ENCODE peak calls at places on chromosomes 7 and 10, in eight cellular contexts. One of them, this sample, is unnamed.

GRCh38 chr7:103695496-103695895 is 249.5 kb upstream of the SLC26A5 start:
- DNase-seq in uterus: no peak
- DNase-seq in fibroblast of mammary gland: no peak
- DNase-seq in HFF-Myc: no peak
- DNase-seq in hepatocyte: no peak
- DNase-seq in fibroblast of pulmonary artery: no peak
- DNase-seq in lower leg skin: no peak
- DNase-seq in neural crest cell: no peak
- DNase-seq in this sample: no peak

GRCh38 chr10:92110039-92110794 is 180.7 kb downstream of the CPEB3 start:
- DNase-seq in uterus: no peak
- DNase-seq in fibroblast of mammary gland: peak
- DNase-seq in HFF-Myc: no peak
- DNase-seq in hepatocyte: no peak
- DNase-seq in fibroblast of pulmonary artery: peak
- DNase-seq in lower leg skin: no peak
- DNase-seq in neural crest cell: no peak
- DNase-seq in this sample: no peak

GRCh38 chr7:133309333-133309732 is 56.5 kb downstream of the EXOC4 start:
- DNase-seq in uterus: no peak
- DNase-seq in fibroblast of mammary gland: no peak
- DNase-seq in HFF-Myc: no peak
- DNase-seq in hepatocyte: no peak
- DNase-seq in fibroblast of pulmonary artery: no peak
- DNase-seq in lower leg skin: no peak
- DNase-seq in neural crest cell: no peak
- DNase-seq in this sample: no peak

GRCh38 chr10:95247200-95247880 is 43.5 kb downstream of the PDLIM1 start:
- DNase-seq in uterus: no peak
- DNase-seq in fibroblast of mammary gland: peak
- DNase-seq in HFF-Myc: peak
- DNase-seq in hepatocyte: no peak
- DNase-seq in fibroblast of pulmonary artery: peak
- DNase-seq in lower leg skin: peak
- DNase-seq in neural crest cell: no peak
- DNase-seq in this sample: no peak

GRCh38 chr7:44541028-44541869 is at the start of gene NPC1L1:
- DNase-seq in uterus: no peak
- DNase-seq in fibroblast of mammary gland: no peak
- DNase-seq in HFF-Myc: no peak
- DNase-seq in hepatocyte: peak
- DNase-seq in fibroblast of pulmonary artery: no peak
- DNase-seq in lower leg skin: no peak
- DNase-seq in neural crest cell: no peak
- DNase-seq in this sample: no peak

GRCh38 chr7:24820730-24821044 is 63.4 kb upstream of the GSDME start:
- DNase-seq in uterus: no peak
- DNase-seq in fibroblast of mammary gland: no peak
- DNase-seq in HFF-Myc: no peak
- DNase-seq in hepatocyte: peak
- DNase-seq in fibroblast of pulmonary artery: peak
- DNase-seq in lower leg skin: no peak
- DNase-seq in neural crest cell: no peak
- DNase-seq in this sample: no peak

GRCh38 chr7:27172388-27172774 is 1.7 kb downstream of the HOXA10 start:
- DNase-seq in uterus: no peak
- DNase-seq in fibroblast of mammary gland: peak
- DNase-seq in HFF-Myc: no peak
- DNase-seq in hepatocyte: no peak
- DNase-seq in fibroblast of pulmonary artery: no peak
- DNase-seq in lower leg skin: no peak
- DNase-seq in neural crest cell: no peak
- DNase-seq in this sample: no peak

GRCh38 chr7:85103352-85103751 is 83.5 kb downstream of the SEMA3D start:
- DNase-seq in uterus: peak
- DNase-seq in fibroblast of mammary gland: peak
- DNase-seq in HFF-Myc: no peak
- DNase-seq in hepatocyte: no peak
- DNase-seq in fibroblast of pulmonary artery: no peak
- DNase-seq in lower leg skin: peak
- DNase-seq in neural crest cell: no peak
- DNase-seq in this sample: no peak

GRCh38 chr10:105188737-105189463 is 547.8 kb downstream of the SORCS3 start:
- DNase-seq in uterus: no peak
- DNase-seq in fibroblast of mammary gland: peak
- DNase-seq in HFF-Myc: no peak
- DNase-seq in hepatocyte: peak
- DNase-seq in fibroblast of pulmonary artery: peak
- DNase-seq in lower leg skin: no peak
- DNase-seq in neural crest cell: no peak
- DNase-seq in this sample: no peak

GRCh38 chr10:89553064-89553734 is 17.8 kb upstream of the SLC16A12 start:
- DNase-seq in uterus: no peak
- DNase-seq in fibroblast of mammary gland: peak
- DNase-seq in HFF-Myc: peak
- DNase-seq in hepatocyte: peak
- DNase-seq in fibroblast of pulmonary artery: peak
- DNase-seq in lower leg skin: no peak
- DNase-seq in neural crest cell: no peak
- DNase-seq in this sample: no peak

GRCh38 chr10:15802375-15802949 is 57.8 kb downstream of the MINDY3 start:
- DNase-seq in uterus: no peak
- DNase-seq in fibroblast of mammary gland: no peak
- DNase-seq in HFF-Myc: no peak
- DNase-seq in hepatocyte: no peak
- DNase-seq in fibroblast of pulmonary artery: no peak
- DNase-seq in lower leg skin: no peak
- DNase-seq in neural crest cell: no peak
- DNase-seq in this sample: no peak

GRCh38 chr7:32215697-32216096 is 145.5 kb upstream of the PDE1C start:
- DNase-seq in uterus: no peak
- DNase-seq in fibroblast of mammary gland: no peak
- DNase-seq in HFF-Myc: no peak
- DNase-seq in hepatocyte: no peak
- DNase-seq in fibroblast of pulmonary artery: no peak
- DNase-seq in lower leg skin: no peak
- DNase-seq in neural crest cell: no peak
- DNase-seq in this sample: no peak

GRCh38 chr10:100739516-100740368 is 5.6 kb upstream of the PAX2 start:
- DNase-seq in uterus: no peak
- DNase-seq in fibroblast of mammary gland: no peak
- DNase-seq in HFF-Myc: no peak
- DNase-seq in hepatocyte: peak
- DNase-seq in fibroblast of pulmonary artery: no peak
- DNase-seq in lower leg skin: no peak
- DNase-seq in neural crest cell: no peak
- DNase-seq in this sample: no peak

GRCh38 chr10:80581469-80581835 is 43.8 kb downstream of the SH2D4B start:
- DNase-seq in uterus: no peak
- DNase-seq in fibroblast of mammary gland: no peak
- DNase-seq in HFF-Myc: no peak
- DNase-seq in hepatocyte: no peak
- DNase-seq in fibroblast of pulmonary artery: no peak
- DNase-seq in lower leg skin: no peak
- DNase-seq in neural crest cell: no peak
- DNase-seq in this sample: no peak

GRCh38 chr7:6476596-6477374 is 29.0 kb upstream of the DAGLB start:
- DNase-seq in uterus: no peak
- DNase-seq in fibroblast of mammary gland: no peak
- DNase-seq in HFF-Myc: no peak
- DNase-seq in hepatocyte: no peak
- DNase-seq in fibroblast of pulmonary artery: no peak
- DNase-seq in lower leg skin: no peak
- DNase-seq in neural crest cell: no peak
- DNase-seq in this sample: no peak

GRCh38 chr10:6678211-6678803 is 98.2 kb upstream of the PRKCQ start:
- DNase-seq in uterus: peak
- DNase-seq in fibroblast of mammary gland: peak
- DNase-seq in HFF-Myc: no peak
- DNase-seq in hepatocyte: peak
- DNase-seq in fibroblast of pulmonary artery: peak
- DNase-seq in lower leg skin: peak
- DNase-seq in neural crest cell: peak
- DNase-seq in this sample: peak

GRCh38 chr10:114259825-114260224 is 20.8 kb downstream of the VWA2 start:
- DNase-seq in uterus: peak
- DNase-seq in fibroblast of mammary gland: peak
- DNase-seq in HFF-Myc: peak
- DNase-seq in hepatocyte: no peak
- DNase-seq in fibroblast of pulmonary artery: peak
- DNase-seq in lower leg skin: peak
- DNase-seq in neural crest cell: no peak
- DNase-seq in this sample: no peak

GRCh38 chr10:128895473-128895872 is 571.6 kb upstream of the MGMT start:
- DNase-seq in uterus: no peak
- DNase-seq in fibroblast of mammary gland: no peak
- DNase-seq in HFF-Myc: no peak
- DNase-seq in hepatocyte: no peak
- DNase-seq in fibroblast of pulmonary artery: no peak
- DNase-seq in lower leg skin: no peak
- DNase-seq in neural crest cell: no peak
- DNase-seq in this sample: no peak

GRCh38 chr10:35872666-35873065 is 230.6 kb upstream of the FZD8 start:
- DNase-seq in uterus: no peak
- DNase-seq in fibroblast of mammary gland: no peak
- DNase-seq in HFF-Myc: no peak
- DNase-seq in hepatocyte: no peak
- DNase-seq in fibroblast of pulmonary artery: no peak
- DNase-seq in lower leg skin: no peak
- DNase-seq in neural crest cell: no peak
- DNase-seq in this sample: no peak

GRCh38 chr7:81845628-81846259 is 75.9 kb upstream of the HGF start:
- DNase-seq in uterus: no peak
- DNase-seq in fibroblast of mammary gland: peak
- DNase-seq in HFF-Myc: no peak
- DNase-seq in hepatocyte: peak
- DNase-seq in fibroblast of pulmonary artery: peak
- DNase-seq in lower leg skin: no peak
- DNase-seq in neural crest cell: no peak
- DNase-seq in this sample: no peak

GRCh38 chr7:148709019-148709418 is 10.3 kb downstream of the CUL1 start:
- DNase-seq in uterus: no peak
- DNase-seq in fibroblast of mammary gland: no peak
- DNase-seq in HFF-Myc: no peak
- DNase-seq in hepatocyte: no peak
- DNase-seq in fibroblast of pulmonary artery: no peak
- DNase-seq in lower leg skin: no peak
- DNase-seq in neural crest cell: no peak
- DNase-seq in this sample: no peak

DNA sequence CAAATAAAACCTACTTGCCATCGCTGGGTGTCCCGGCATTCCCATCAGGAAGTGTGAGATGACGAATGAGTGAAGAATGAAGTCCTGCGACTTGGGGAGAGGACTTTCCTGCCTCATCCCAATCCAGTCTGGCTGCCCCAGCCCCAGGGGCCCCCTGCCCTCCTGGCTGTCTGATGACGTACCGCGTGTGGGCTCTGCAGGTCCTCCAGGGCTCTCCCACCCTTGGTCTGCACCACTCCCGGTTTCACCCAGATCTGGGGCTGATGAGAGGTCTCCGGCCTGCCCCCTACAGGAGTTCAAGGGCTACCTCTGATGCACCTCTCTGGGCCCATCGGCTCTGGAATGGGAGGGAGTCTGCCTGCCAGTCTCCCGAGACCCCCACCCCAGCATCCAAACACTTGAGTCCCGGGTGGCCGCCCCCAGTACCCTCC is 9.8 kb downstream of the ATP6V1F start:
- DNase-seq in uterus: no peak
- DNase-seq in fibroblast of mammary gland: no peak
- DNase-seq in HFF-Myc: no peak
- DNase-seq in hepatocyte: no peak
- DNase-seq in fibroblast of pulmonary artery: no peak
- DNase-seq in lower leg skin: no peak
- DNase-seq in neural crest cell: no peak
- DNase-seq in this sample: no peak
- TF ChIP-seq CTCF in uterus: no peak
- TF ChIP-seq CTCF in fibroblast of mammary gland: no peak
- TF ChIP-seq CTCF in HFF-Myc: no peak
- TF ChIP-seq CTCF in hepatocyte: no peak
- TF ChIP-seq CTCF in fibroblast of pulmonary artery: peak
- TF ChIP-seq CTCF in lower leg skin: no peak
- TF ChIP-seq CTCF in neural crest cell: peak
- TF ChIP-seq CTCF in this sample: peak

GRCh38 chr7:102451371-102452054 is 13.2 kb downstream of the ALKBH4 start:
- DNase-seq in uterus: no peak
- DNase-seq in fibroblast of mammary gland: peak
- DNase-seq in HFF-Myc: no peak
- DNase-seq in hepatocyte: peak
- DNase-seq in fibroblast of pulmonary artery: no peak
- DNase-seq in lower leg skin: no peak
- DNase-seq in neural crest cell: peak
- DNase-seq in this sample: no peak
- TF ChIP-seq CTCF in uterus: no peak
- TF ChIP-seq CTCF in fibroblast of mammary gland: no peak
- TF ChIP-seq CTCF in HFF-Myc: no peak
- TF ChIP-seq CTCF in hepatocyte: no peak
- TF ChIP-seq CTCF in fibroblast of pulmonary artery: no peak
- TF ChIP-seq CTCF in lower leg skin: no peak
- TF ChIP-seq CTCF in neural crest cell: no peak
- TF ChIP-seq CTCF in this sample: no peak

GRCh38 chr7:666454-667292 is 59.8 kb upstream of the DNAAF5 start:
- DNase-seq in uterus: no peak
- DNase-seq in fibroblast of mammary gland: no peak
- DNase-seq in HFF-Myc: no peak
- DNase-seq in hepatocyte: no peak
- DNase-seq in fibroblast of pulmonary artery: no peak
- DNase-seq in lower leg skin: no peak
- DNase-seq in neural crest cell: no peak
- DNase-seq in this sample: no peak

GRCh38 chr7:664402-664775 is 62.1 kb upstream of the DNAAF5 start:
- DNase-seq in uterus: no peak
- DNase-seq in fibroblast of mammary gland: no peak
- DNase-seq in HFF-Myc: no peak
- DNase-seq in hepatocyte: no peak
- DNase-seq in fibroblast of pulmonary artery: no peak
- DNase-seq in lower leg skin: no peak
- DNase-seq in neural crest cell: no peak
- DNase-seq in this sample: no peak

GRCh38 chr7:668139-668871 is 58.2 kb upstream of the DNAAF5 start:
- DNase-seq in uterus: peak
- DNase-seq in fibroblast of mammary gland: peak
- DNase-seq in HFF-Myc: peak
- DNase-seq in hepatocyte: peak
- DNase-seq in fibroblast of pulmonary artery: peak
- DNase-seq in lower leg skin: peak
- DNase-seq in neural crest cell: no peak
- DNase-seq in this sample: no peak

GRCh38 chr7:665251-665650 is 61.2 kb upstream of the DNAAF5 start:
- DNase-seq in uterus: peak
- DNase-seq in fibroblast of mammary gland: peak
- DNase-seq in HFF-Myc: no peak
- DNase-seq in hepatocyte: peak
- DNase-seq in fibroblast of pulmonary artery: peak
- DNase-seq in lower leg skin: no peak
- DNase-seq in neural crest cell: no peak
- DNase-seq in this sample: no peak

GRCh38 chr7:665751-666453 is 60.6 kb upstream of the DNAAF5 start:
- DNase-seq in uterus: peak
- DNase-seq in fibroblast of mammary gland: peak
- DNase-seq in HFF-Myc: no peak
- DNase-seq in hepatocyte: no peak
- DNase-seq in fibroblast of pulmonary artery: no peak
- DNase-seq in lower leg skin: no peak
- DNase-seq in neural crest cell: no peak
- DNase-seq in this sample: no peak
- TF ChIP-seq CTCF in uterus: peak
- TF ChIP-seq CTCF in fibroblast of mammary gland: peak
- TF ChIP-seq CTCF in HFF-Myc: peak
- TF ChIP-seq CTCF in hepatocyte: no peak
- TF ChIP-seq CTCF in fibroblast of pulmonary artery: peak
- TF ChIP-seq CTCF in lower leg skin: no peak
- TF ChIP-seq CTCF in neural crest cell: no peak
- TF ChIP-seq CTCF in this sample: no peak

GRCh38 chr10:132835848-132836233 is 49.9 kb upstream of the NKX6-2 start:
- DNase-seq in uterus: no peak
- DNase-seq in fibroblast of mammary gland: no peak
- DNase-seq in HFF-Myc: no peak
- DNase-seq in hepatocyte: no peak
- DNase-seq in fibroblast of pulmonary artery: no peak
- DNase-seq in lower leg skin: no peak
- DNase-seq in neural crest cell: no peak
- DNase-seq in this sample: no peak
- TF ChIP-seq CTCF in uterus: no peak
- TF ChIP-seq CTCF in fibroblast of mammary gland: no peak
- TF ChIP-seq CTCF in HFF-Myc: no peak
- TF ChIP-seq CTCF in hepatocyte: no peak
- TF ChIP-seq CTCF in fibroblast of pulmonary artery: no peak
- TF ChIP-seq CTCF in lower leg skin: no peak
- TF ChIP-seq CTCF in neural crest cell: no peak
- TF ChIP-seq CTCF in this sample: no peak